ENCODE peak calls at places on chromosomes 13 and 19, in eight cellular contexts. One of them, this sample, is unnamed. For H3K27me3, the result is how much of the 10 kb centered on the place peaks cover.

GRCh38 chr19:4069331-4069959 is 2.7 kb upstream of the ZBTB7A start:
- DNase-seq in transverse colon: peak
- DNase-seq in esophagus squamous epithelium: no peak
- DNase-seq in IMR-90: no peak
- DNase-seq in endothelial cell of umbilical vein: no peak
- DNase-seq in Peyer's patch: peak
- DNase-seq in H1: no peak
- DNase-seq in uterus: no peak
- DNase-seq in this sample: no peak

GRCh38 chr13:49858183-49858856 is 65.8 kb upstream of the KPNA3 start:
- DNase-seq in transverse colon: peak
- DNase-seq in esophagus squamous epithelium: no peak
- DNase-seq in IMR-90: peak
- DNase-seq in endothelial cell of umbilical vein: no peak
- DNase-seq in Peyer's patch: no peak
- DNase-seq in H1: no peak
- DNase-seq in uterus: no peak
- DNase-seq in this sample: no peak

GRCh38 chr19:17784201-17785008 is 10.5 kb upstream of the B3GNT3 start:
- DNase-seq in transverse colon: peak
- DNase-seq in esophagus squamous epithelium: no peak
- DNase-seq in IMR-90: peak
- DNase-seq in endothelial cell of umbilical vein: peak
- DNase-seq in Peyer's patch: peak
- DNase-seq in H1: no peak
- DNase-seq in uterus: peak
- DNase-seq in this sample: no peak

GRCh38 chr19:4473708-4474503 is 1.8 kb downstream of the HDGFL2 start:
- DNase-seq in transverse colon: no peak
- DNase-seq in esophagus squamous epithelium: no peak
- DNase-seq in IMR-90: no peak
- DNase-seq in endothelial cell of umbilical vein: no peak
- DNase-seq in Peyer's patch: no peak
- DNase-seq in H1: no peak
- DNase-seq in uterus: no peak
- DNase-seq in this sample: no peak

GRCh38 chr13:98999635-98999952 is 21.7 kb upstream of the DOCK9 start:
- DNase-seq in transverse colon: no peak
- DNase-seq in esophagus squamous epithelium: no peak
- DNase-seq in IMR-90: peak
- DNase-seq in endothelial cell of umbilical vein: peak
- DNase-seq in Peyer's patch: no peak
- DNase-seq in H1: no peak
- DNase-seq in uterus: no peak
- DNase-seq in this sample: no peak

GRCh38 chr19:6260376-6260775 is 19.4 kb downstream of the MLLT1 start:
- DNase-seq in transverse colon: no peak
- DNase-seq in esophagus squamous epithelium: no peak
- DNase-seq in IMR-90: no peak
- DNase-seq in endothelial cell of umbilical vein: no peak
- DNase-seq in Peyer's patch: no peak
- DNase-seq in H1: no peak
- DNase-seq in uterus: no peak
- DNase-seq in this sample: no peak

GRCh38 chr19:19115954-19116353 is 22.3 kb downstream of the TMEM161A start:
- DNase-seq in transverse colon: peak
- DNase-seq in esophagus squamous epithelium: no peak
- DNase-seq in IMR-90: no peak
- DNase-seq in endothelial cell of umbilical vein: no peak
- DNase-seq in Peyer's patch: peak
- DNase-seq in H1: no peak
- DNase-seq in uterus: no peak
- DNase-seq in this sample: no peak

GRCh38 chr19:46616631-46617322 is 8.1 kb downstream of the PTGIR start:
- DNase-seq in transverse colon: peak
- DNase-seq in esophagus squamous epithelium: no peak
- DNase-seq in IMR-90: peak
- DNase-seq in endothelial cell of umbilical vein: peak
- DNase-seq in Peyer's patch: no peak
- DNase-seq in H1: no peak
- DNase-seq in uterus: no peak
- DNase-seq in this sample: no peak

GRCh38 chr19:12668937-12669271 is 2.3 kb downstream of the WDR83 start:
- DNase-seq in transverse colon: peak
- DNase-seq in esophagus squamous epithelium: no peak
- DNase-seq in IMR-90: peak
- DNase-seq in endothelial cell of umbilical vein: no peak
- DNase-seq in Peyer's patch: peak
- DNase-seq in H1: no peak
- DNase-seq in uterus: peak
- DNase-seq in this sample: no peak

GRCh38 chr13:25756251-25756650 is 295.6 kb downstream of the SHISA2 start:
- DNase-seq in transverse colon: no peak
- DNase-seq in esophagus squamous epithelium: no peak
- DNase-seq in IMR-90: no peak
- DNase-seq in endothelial cell of umbilical vein: no peak
- DNase-seq in Peyer's patch: no peak
- DNase-seq in H1: no peak
- DNase-seq in uterus: no peak
- DNase-seq in this sample: no peak

GRCh38 chr19:48784527-48784926 is 26.3 kb downstream of the BCAT2 start:
- DNase-seq in transverse colon: no peak
- DNase-seq in esophagus squamous epithelium: no peak
- DNase-seq in IMR-90: no peak
- DNase-seq in endothelial cell of umbilical vein: peak
- DNase-seq in Peyer's patch: no peak
- DNase-seq in H1: no peak
- DNase-seq in uterus: no peak
- DNase-seq in this sample: no peak

DNA sequence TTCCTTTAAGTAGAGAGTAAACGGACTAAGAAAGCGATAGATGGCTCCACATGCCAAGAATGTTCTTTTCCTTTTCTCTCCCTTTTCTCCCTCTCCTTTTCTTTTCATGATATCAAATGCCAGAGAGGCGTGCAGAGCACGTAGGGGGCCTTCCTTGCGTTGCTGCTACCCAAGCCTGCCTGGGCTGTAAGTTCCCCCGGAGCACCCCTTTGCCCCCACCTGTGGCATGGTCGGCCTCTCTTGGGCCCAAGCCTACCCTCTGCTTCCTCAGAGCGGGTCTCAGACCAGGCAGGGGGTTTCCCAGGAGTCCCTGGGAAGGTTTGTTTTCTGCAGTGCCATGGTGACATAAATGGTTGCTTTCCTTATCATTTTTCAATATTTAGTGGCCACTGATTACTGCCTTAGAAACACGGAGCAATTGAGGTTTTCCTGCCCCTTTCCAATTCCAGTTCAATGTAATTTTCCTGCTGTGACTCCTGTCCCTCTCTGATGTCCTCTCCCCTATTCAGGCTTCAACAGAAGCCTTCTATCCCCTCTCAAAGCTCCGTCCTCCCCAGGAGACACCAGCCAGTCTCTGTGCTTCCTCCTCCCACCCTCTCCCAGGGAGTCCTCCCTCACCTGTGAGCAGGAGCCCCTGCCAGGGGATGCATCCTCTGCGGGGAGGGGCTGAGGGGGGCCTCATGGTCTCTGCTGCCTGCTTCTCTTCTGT is 22.6 kb upstream of the CD177 start:
- DNase-seq in transverse colon: no peak
- DNase-seq in esophagus squamous epithelium: no peak
- DNase-seq in IMR-90: no peak
- DNase-seq in endothelial cell of umbilical vein: no peak
- DNase-seq in Peyer's patch: no peak
- DNase-seq in H1: no peak
- DNase-seq in uterus: no peak
- DNase-seq in this sample: no peak
- TF ChIP-seq POLR2A in transverse colon: no peak
- TF ChIP-seq POLR2A in esophagus squamous epithelium: no peak
- TF ChIP-seq POLR2A in IMR-90: no peak
- TF ChIP-seq POLR2A in endothelial cell of umbilical vein: no peak
- TF ChIP-seq POLR2A in Peyer's patch: no peak
- TF ChIP-seq POLR2A in H1: no peak
- TF ChIP-seq POLR2A in uterus: no peak
- TF ChIP-seq POLR2A in this sample: no peak

GRCh38 chr13:114027826-114028225 is 54.0 kb upstream of the C13orf46 start:
- DNase-seq in transverse colon: no peak
- DNase-seq in esophagus squamous epithelium: no peak
- DNase-seq in IMR-90: no peak
- DNase-seq in endothelial cell of umbilical vein: no peak
- DNase-seq in Peyer's patch: no peak
- DNase-seq in H1: no peak
- DNase-seq in uterus: no peak
- DNase-seq in this sample: no peak

GRCh38 chr13:114025432-114026127 is 51.7 kb upstream of the C13orf46 start:
- DNase-seq in transverse colon: peak
- DNase-seq in esophagus squamous epithelium: no peak
- DNase-seq in IMR-90: peak
- DNase-seq in endothelial cell of umbilical vein: no peak
- DNase-seq in Peyer's patch: peak
- DNase-seq in H1: no peak
- DNase-seq in uterus: peak
- DNase-seq in this sample: no peak

GRCh38 chr13:114024603-114025431 is 50.9 kb upstream of the C13orf46 start:
- DNase-seq in transverse colon: peak
- DNase-seq in esophagus squamous epithelium: no peak
- DNase-seq in IMR-90: no peak
- DNase-seq in endothelial cell of umbilical vein: no peak
- DNase-seq in Peyer's patch: peak
- DNase-seq in H1: no peak
- DNase-seq in uterus: no peak
- DNase-seq in this sample: no peak

GRCh38 chr13:114027046-114027760 is 53.3 kb upstream of the C13orf46 start:
- DNase-seq in transverse colon: no peak
- DNase-seq in esophagus squamous epithelium: no peak
- DNase-seq in IMR-90: peak
- DNase-seq in endothelial cell of umbilical vein: peak
- DNase-seq in Peyer's patch: no peak
- DNase-seq in H1: no peak
- DNase-seq in uterus: no peak
- DNase-seq in this sample: no peak

DNA sequence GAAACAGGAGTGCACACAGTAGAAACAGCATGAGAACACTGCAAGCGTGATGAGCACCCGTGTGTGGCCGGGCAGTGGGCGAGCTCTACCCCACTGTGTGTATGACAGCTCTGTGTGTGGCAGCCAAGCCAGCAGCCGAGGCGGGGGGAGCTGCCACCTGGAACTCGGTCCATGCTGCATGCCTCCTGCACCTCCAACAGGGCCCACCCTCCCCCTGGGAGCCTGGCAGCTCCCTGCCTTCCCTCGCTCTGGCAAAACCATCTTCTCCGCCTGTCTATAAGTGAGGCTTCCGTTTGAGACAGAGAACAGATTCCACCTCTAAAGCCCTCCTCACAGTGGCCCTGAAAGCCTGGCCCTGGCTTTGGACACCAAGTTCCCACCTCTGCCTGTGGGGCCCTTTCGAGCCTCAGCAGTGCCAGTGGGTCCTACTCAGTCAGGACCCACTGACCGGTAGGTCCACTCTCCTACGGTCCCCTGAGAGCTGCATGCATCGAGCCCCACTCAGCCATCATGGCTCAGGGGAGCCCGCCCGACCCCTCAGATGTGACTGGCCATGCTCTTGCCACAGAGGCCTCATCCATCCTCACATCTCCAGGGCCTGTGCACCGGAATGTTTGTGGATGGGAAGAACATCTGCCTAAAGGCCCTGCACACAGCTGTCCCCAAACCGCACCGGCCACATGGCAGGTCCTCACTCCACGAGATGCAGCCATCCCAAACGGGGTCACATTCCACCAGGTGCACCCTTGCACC is 52.4 kb upstream of the C13orf46 start:
- DNase-seq in transverse colon: no peak
- DNase-seq in esophagus squamous epithelium: no peak
- DNase-seq in IMR-90: no peak
- DNase-seq in endothelial cell of umbilical vein: no peak
- DNase-seq in Peyer's patch: no peak
- DNase-seq in H1: no peak
- DNase-seq in uterus: no peak
- DNase-seq in this sample: no peak
- H3K27ac ChIP-seq in transverse colon: peak
- H3K27ac ChIP-seq in esophagus squamous epithelium: peak
- H3K27ac ChIP-seq in IMR-90: peak
- H3K27ac ChIP-seq in endothelial cell of umbilical vein: peak
- H3K27ac ChIP-seq in Peyer's patch: peak
- H3K27ac ChIP-seq in H1: no peak
- H3K27ac ChIP-seq in uterus: peak
- H3K27ac ChIP-seq in this sample: peak

DNA sequence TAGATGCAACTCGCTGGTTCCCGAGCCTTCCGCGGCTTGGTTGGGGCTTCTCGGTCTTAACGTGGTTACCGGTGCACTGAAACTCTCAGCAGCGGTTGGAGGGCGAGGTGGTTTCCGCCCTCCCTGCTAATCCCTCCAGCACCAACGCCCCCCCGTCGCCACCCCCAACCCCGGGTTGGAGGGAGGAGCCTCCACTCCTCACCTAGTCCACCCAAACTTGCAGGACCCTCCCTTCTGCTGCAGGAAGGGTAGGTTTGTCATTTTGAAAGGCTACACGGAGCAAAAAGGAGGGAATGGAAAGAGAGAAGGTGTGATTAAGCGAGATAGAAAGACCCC is 465.0 kb downstream of the ITGBL1 start:
- DNase-seq in transverse colon: no peak
- DNase-seq in esophagus squamous epithelium: no peak
- DNase-seq in IMR-90: no peak
- DNase-seq in endothelial cell of umbilical vein: no peak
- DNase-seq in Peyer's patch: no peak
- DNase-seq in H1: no peak
- DNase-seq in uterus: no peak
- DNase-seq in this sample: no peak
- H3K27me3 ChIP-seq in transverse colon: half or more
- H3K27me3 ChIP-seq in esophagus squamous epithelium: under half
- H3K27me3 ChIP-seq in IMR-90: under half
- H3K27me3 ChIP-seq in endothelial cell of umbilical vein: half or more
- H3K27me3 ChIP-seq in Peyer's patch: under half
- H3K27me3 ChIP-seq in H1: under half
- H3K27me3 ChIP-seq in uterus: under half
- H3K27me3 ChIP-seq in this sample: under half

GRCh38 chr19:57664269-57665127 is 4.2 kb upstream of the ZSCAN4 start:
- DNase-seq in transverse colon: peak
- DNase-seq in esophagus squamous epithelium: no peak
- DNase-seq in IMR-90: peak
- DNase-seq in endothelial cell of umbilical vein: peak
- DNase-seq in Peyer's patch: peak
- DNase-seq in H1: no peak
- DNase-seq in uterus: peak
- DNase-seq in this sample: no peak
- TF ChIP-seq POLR2A in transverse colon: no peak
- TF ChIP-seq POLR2A in esophagus squamous epithelium: no peak
- TF ChIP-seq POLR2A in IMR-90: no peak
- TF ChIP-seq POLR2A in endothelial cell of umbilical vein: no peak
- TF ChIP-seq POLR2A in Peyer's patch: no peak
- TF ChIP-seq POLR2A in H1: peak
- TF ChIP-seq POLR2A in uterus: no peak
- TF ChIP-seq POLR2A in this sample: no peak

GRCh38 chr13:24680258-24680920 is at the start of gene ATP12A:
- DNase-seq in transverse colon: peak
- DNase-seq in esophagus squamous epithelium: no peak
- DNase-seq in IMR-90: no peak
- DNase-seq in endothelial cell of umbilical vein: no peak
- DNase-seq in Peyer's patch: peak
- DNase-seq in H1: no peak
- DNase-seq in uterus: no peak
- DNase-seq in this sample: no peak
- H3K27ac ChIP-seq in transverse colon: no peak
- H3K27ac ChIP-seq in esophagus squamous epithelium: no peak
- H3K27ac ChIP-seq in IMR-90: no peak
- H3K27ac ChIP-seq in endothelial cell of umbilical vein: no peak
- H3K27ac ChIP-seq in Peyer's patch: no peak
- H3K27ac ChIP-seq in H1: no peak
- H3K27ac ChIP-seq in uterus: no peak
- H3K27ac ChIP-seq in this sample: no peak

This sample was measured in vagina.